ENCODE peak calls at places on chromosome 10, in eight cellular contexts. E is sigmoid colon; B is psoas muscle; R is H9; T is thoracic aorta; X is CD8-positive, alpha-beta memory T cell; H is adipocyte; K is left ventricle myocardium inferior. V is an unnamed sample.

GRCh38 chr10:21318768-21319167 is 206.7 kb downstream of the SKIDA1 start:
- DNase-seq in E (no peak), B (no peak), R (no peak), T (no peak), X (no peak), H (no peak), K (no peak), V (peak; percentile 37)

GRCh38 chr10:24428410-24428782 is 219.5 kb downstream of the KIAA1217 start:
- DNase-seq in E (no peak), B (no peak), R (no peak), T (no peak), X (no peak), H (peak; percentile 62), K (no peak), V (no peak)

GRCh38 chr10:6583447-6583846 is 3.4 kb upstream of the PRKCQ start:
- DNase-seq in E (no peak), B (no peak), R (no peak), T (no peak), X (peak; percentile 22), H (no peak), K (no peak), V (no peak)

GRCh38 chr10:69901623-69902505 is 100.2 kb downstream of the COL13A1 start:
- DNase-seq in E (no peak), B (peak; percentile 46), R (peak; percentile 79), T (peak; percentile 23), X (no peak), H (peak; percentile 67), K (no peak), V (no peak)

GRCh38 chr10:11921800-11922387 is 98.7 kb downstream of the PROSER2 start:
- DNase-seq in E (no peak), B (no peak), R (no peak), T (no peak), X (no peak), H (no peak), K (no peak), V (no peak)

GRCh38 chr10:1550291-1550595 is 187.1 kb downstream of the ADARB2 start:
- DNase-seq in E (peak; percentile 18), B (no peak), R (no peak), T (no peak), X (no peak), H (no peak), K (no peak), V (peak; percentile 3)

GRCh38 chr10:103618575-103619423 is 125.3 kb downstream of the NEURL1 start:
- DNase-seq in E (peak; percentile 88), B (peak; percentile 75), R (no peak), T (peak; percentile 58), X (no peak), H (peak; percentile 52), K (peak; percentile 67), V (peak; percentile 87)

GRCh38 chr10:11754620-11755019 is 12.4 kb downstream of the ECHDC3 start:
- DNase-seq in E (no peak), B (no peak), R (no peak), T (no peak), X (no peak), H (no peak), K (no peak), V (no peak)

GRCh38 chr10:63140077-63140476 is 6.9 kb downstream of the NRBF2 start:
- DNase-seq in E (no peak), B (no peak), R (no peak), T (no peak), X (no peak), H (no peak), K (no peak), V (no peak)

GRCh38 chr10:111211756-111212155 is 134.9 kb downstream of the ADRA2A start:
- DNase-seq in E (no peak), B (no peak), R (no peak), T (no peak), X (no peak), H (peak; percentile 7), K (no peak), V (no peak)

GRCh38 chr10:102599565-102600327 is 44.5 kb upstream of the TRIM8 start:
- DNase-seq in E (peak; percentile 55), B (no peak), R (no peak), T (no peak), X (no peak), H (peak; percentile 48), K (peak; percentile 45), V (peak; percentile 54)

GRCh38 chr10:130924138-130924819 is 387.2 kb downstream of the TCERG1L start:
- DNase-seq in E (no peak), B (no peak), R (peak; percentile 64), T (no peak), X (no peak), H (no peak), K (no peak), V (no peak)

GRCh38 chr10:61475449-61475873 is 22.3 kb upstream of the TMEM26 start:
- DNase-seq in E (no peak), B (no peak), R (no peak), T (no peak), X (no peak), H (peak; percentile 64), K (no peak), V (no peak)

GRCh38 chr10:60096761-60097513 is 190.6 kb upstream of the CCDC6 start:
- DNase-seq in E (no peak), B (no peak), R (no peak), T (no peak), X (no peak), H (no peak), K (no peak), V (no peak)

GRCh38 chr10:60105195-60105812 is 198.9 kb upstream of the CCDC6 start:
- DNase-seq in E (no peak), B (no peak), R (no peak), T (no peak), X (no peak), H (peak; percentile 39), K (no peak), V (no peak)

GRCh38 chr10:60099998-60100747 is 193.8 kb upstream of the CCDC6 start:
- DNase-seq in E (no peak), B (no peak), R (no peak), T (no peak), X (no peak), H (peak; percentile 82), K (no peak), V (no peak)

GRCh38 chr10:60098676-60099601 is 192.6 kb upstream of the CCDC6 start:
- DNase-seq in E (no peak), B (no peak), R (no peak), T (no peak), X (no peak), H (no peak), K (no peak), V (no peak)

GRCh38 chr10:60101821-60102220 is 195.5 kb upstream of the CCDC6 start:
- DNase-seq in E (no peak), B (no peak), R (no peak), T (no peak), X (no peak), H (no peak), K (no peak), V (no peak)
- H3K4me1 ChIP-seq in E (peaks cover 17% of the 10 kb centered on the region), B (no peaks in the 10 kb centered on the region), R (peaks cover 3% of the 10 kb centered on the region), T (peaks cover 23% of the 10 kb centered on the region), X (no peaks in the 10 kb centered on the region), H (peaks cover 16% of the 10 kb centered on the region), K (no peaks in the 10 kb centered on the region), V (no peaks in the 10 kb centered on the region)

GRCh38 chr10:489335-489734 is 200.1 kb downstream of the DIP2C start:
- DNase-seq in E (no peak), B (peak; percentile 72), R (no peak), T (no peak), X (no peak), H (no peak), K (no peak), V (no peak)
- H3K4me1 ChIP-seq in E (peaks cover 84% of the 10 kb centered on the region), B (peaks cover 62% of the 10 kb centered on the region), R (peaks cover 6% of the 10 kb centered on the region), T (peaks cover 22% of the 10 kb centered on the region), X (peaks cover 9% of the 10 kb centered on the region), H (peaks cover 29% of the 10 kb centered on the region), K (peaks cover 73% of the 10 kb centered on the region), V (peaks cover 9% of the 10 kb centered on the region)

DNA sequence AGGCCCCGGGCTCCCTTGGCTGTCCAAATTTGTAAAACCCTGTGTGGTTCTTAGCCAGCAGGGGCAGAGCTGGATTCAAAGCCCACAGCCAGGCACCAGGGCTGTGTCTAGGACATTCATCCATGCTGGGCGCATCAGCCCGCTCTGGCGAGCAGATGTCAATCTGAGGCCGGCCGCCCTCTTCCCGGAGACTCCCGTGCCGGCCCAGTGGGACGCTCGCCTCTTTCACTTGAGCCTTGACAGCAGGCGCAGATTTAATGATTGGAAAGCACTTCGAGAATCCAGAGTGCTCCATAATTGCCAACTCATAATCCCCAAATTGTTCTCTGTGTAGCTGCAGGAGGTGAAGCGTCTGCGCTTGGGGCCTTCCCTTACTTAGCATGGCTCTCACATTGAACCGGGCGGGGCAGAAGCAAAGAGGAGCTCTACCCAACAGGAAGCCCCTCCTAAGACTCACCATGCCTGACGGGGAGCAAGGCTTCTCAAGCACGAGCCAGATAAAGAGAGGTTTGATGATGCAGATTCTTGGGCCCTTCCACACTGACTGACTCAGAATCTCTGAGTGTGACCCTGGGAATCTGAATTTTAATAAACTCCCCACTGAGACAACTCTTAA is 36.6 kb downstream of the SLIT1 start:
- DNase-seq in E (peak; percentile 50), B (no peak), R (no peak), T (no peak), X (no peak), H (no peak), K (no peak), V (no peak)
- H3K4me1 ChIP-seq in E (no peaks in the 10 kb centered on the region), B (no peaks in the 10 kb centered on the region), R (no peaks in the 10 kb centered on the region), T (no peaks in the 10 kb centered on the region), X (no peaks in the 10 kb centered on the region), H (no peaks in the 10 kb centered on the region), K (no peaks in the 10 kb centered on the region), V (no peaks in the 10 kb centered on the region)

GRCh38 chr10:35074266-35074665 is 15.9 kb downstream of the CUL2 start:
- DNase-seq in E (no peak), B (no peak), R (no peak), T (no peak), X (no peak), H (no peak), K (no peak), V (no peak)
- H3K4me1 ChIP-seq in E (no peaks in the 10 kb centered on the region), B (no peaks in the 10 kb centered on the region), R (no peaks in the 10 kb centered on the region), T (no peaks in the 10 kb centered on the region), X (no peaks in the 10 kb centered on the region), H (peaks cover 3% of the 10 kb centered on the region), K (no peaks in the 10 kb centered on the region), V (no peaks in the 10 kb centered on the region)

DNA sequence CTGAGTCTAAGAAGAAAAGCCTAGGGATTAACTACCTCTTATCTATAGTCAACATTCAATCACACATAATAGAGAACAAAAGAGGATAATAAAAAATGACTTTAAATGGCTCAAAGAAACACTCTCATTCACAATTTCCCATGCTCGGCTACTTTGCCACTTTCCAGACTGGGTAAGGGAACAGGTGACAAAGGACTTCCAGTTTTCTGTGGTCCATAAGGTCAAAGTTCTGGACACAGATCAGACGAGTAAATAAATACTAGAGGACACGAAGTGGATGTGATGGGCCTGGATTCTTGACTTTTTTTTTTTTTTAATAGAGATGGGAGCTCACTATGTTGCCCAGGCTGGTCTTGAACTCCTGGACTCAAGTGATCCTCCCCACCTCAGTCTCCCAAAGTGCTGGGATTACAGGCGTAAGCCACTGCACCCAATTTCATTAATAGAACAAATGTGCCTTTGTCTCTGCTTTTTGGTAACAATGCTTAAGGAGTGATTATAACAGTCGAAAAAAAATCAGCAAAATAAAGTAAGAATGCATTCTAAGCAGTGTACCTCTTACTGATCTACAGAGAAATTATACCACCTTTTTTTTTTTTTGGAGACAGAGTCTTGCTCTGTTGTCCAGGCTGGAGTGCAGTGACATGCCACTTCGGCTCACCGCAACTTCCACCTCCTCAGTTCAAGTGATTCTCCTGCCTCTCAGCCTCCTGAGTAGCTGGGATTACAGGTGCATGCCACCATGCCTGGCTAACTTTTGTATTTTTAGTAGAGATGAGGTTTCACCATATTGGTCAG is 70.6 kb downstream of the WAPL start:
- DNase-seq in E (no peak), B (no peak), R (no peak), T (no peak), X (no peak), H (no peak), K (no peak), V (no peak)
- H3K4me1 ChIP-seq in E (peaks cover 10% of the 10 kb centered on the region), B (no peaks in the 10 kb centered on the region), R (no peaks in the 10 kb centered on the region), T (peaks cover 8% of the 10 kb centered on the region), X (no peaks in the 10 kb centered on the region), H (peaks cover 11% of the 10 kb centered on the region), K (no peaks in the 10 kb centered on the region), V (no peaks in the 10 kb centered on the region)